ENCODE peak calls at places on chromosomes 4 and X, in five cellular contexts. Q is CD4-positive, CD25-positive, alpha-beta regulatory T cell; Y is NCI-H510A treated with DMSO at 0.1 percent for 48 hours; K is Caki2; T is NCI-H2081. S is an unnamed sample.

GRCh38 chr4:52051213-52051614 is at the start of gene SPATA18:
- DNase-seq in Q (no peak), Y (no peak), K (peak; percentile 40), T (no peak), S (no peak)

GRCh38 chr4:2818351-2818939 is 25.2 kb upstream of the ADD1 start:
- DNase-seq in Q (no peak), Y (no peak), K (no peak), T (peak; percentile 22), S (no peak)

GRCh38 chr4:176001171-176002006 is 64.3 kb upstream of the WDR17 start:
- DNase-seq in Q (no peak), Y (peak; percentile 6), K (no peak), T (peak; percentile 43), S (no peak)

GRCh38 chr4:10458190-10458589 is 964 bp upstream of the ZNF518B start:
- DNase-seq in Q (no peak), Y (no peak), K (no peak), T (no peak), S (no peak)

GRCh38 chrX:139720136-139720535 is 12.2 kb upstream of the MCF2 start:
- DNase-seq in Q (no peak), Y (no peak), K (peak; percentile 85), T (no peak), S (no peak)

GRCh38 chrX:107676559-107677378 is 48.5 kb downstream of the PRPS1 start:
- DNase-seq in Q (peak; percentile 29), Y (peak; percentile 34), K (peak; percentile 93), T (peak; percentile 33), S (no peak)

GRCh38 chr4:176547005-176547404 is 227.2 kb downstream of the SPCS3 start:
- DNase-seq in Q (no peak), Y (no peak), K (no peak), T (no peak), S (no peak)

GRCh38 chr4:52751349-52751911 is at the start of gene ERVMER34-1:
- DNase-seq in Q (no peak), Y (peak; percentile 29), K (peak; percentile 42), T (no peak), S (no peak)

GRCh38 chrX:120457766-120458180 is 11.3 kb downstream of the LAMP2 start:
- DNase-seq in Q (no peak), Y (no peak), K (peak; percentile 67), T (no peak), S (no peak)